ENCODE peak calls at places on chromosomes 1 and 21, in four cellular contexts. W, E, U and O are unnamed samples.

GRCh38 chr1:223401873-223402789 is 8.9 kb downstream of the CCDC185 start:
- DNase-seq in W (no peak), E (no peak), U (no peak), O (no peak)

GRCh38 chr1:116826818-116827606 is 72.8 kb downstream of the CD2 start:
- DNase-seq in W (no peak), E (no peak), U (no peak), O (no peak)

GRCh38 chr1:82321794-82322193 is 521.1 kb downstream of the ADGRL2 start:
- DNase-seq in W (no peak), E (no peak), U (no peak), O (no peak)

GRCh38 chr1:67675800-67676199 is 9.2 kb upstream of the GADD45A start:
- DNase-seq in W (no peak), E (no peak), U (no peak), O (no peak)

GRCh38 chr21:34673006-34673405 is 4.2 kb downstream of the CLIC6 start:
- DNase-seq in W (no peak), E (no peak), U (no peak), O (no peak)

GRCh38 chr1:21569820-21570527 is 60.8 kb downstream of the ALPL start:
- DNase-seq in W (no peak), E (no peak), U (no peak), O (no peak)

GRCh38 chr21:42586406-42586805 is 67.0 kb upstream of the PDE9A start:
- DNase-seq in W (no peak), E (no peak), U (no peak), O (peak; percentile 12)

GRCh38 chr1:164783778-164784555 is 225.0 kb downstream of the PBX1 start:
- DNase-seq in W (no peak), E (no peak), U (peak; percentile 27), O (no peak)

GRCh38 chr1:111730282-111730681 is 8.9 kb downstream of the INKA2 start:
- DNase-seq in W (no peak), E (no peak), U (no peak), O (no peak)

GRCh38 chr1:117147856-117148588 is 26.5 kb upstream of the TRIM45 start:
- DNase-seq in W (no peak), E (no peak), U (no peak), O (no peak)

GRCh38 chr1:99661780-99662179 is 15.9 kb downstream of the PALMD start:
- DNase-seq in W (no peak), E (no peak), U (no peak), O (no peak)

GRCh38 chr1:160219062-160219929 is 14.1 kb downstream of the PEA15 start:
- DNase-seq in W (peak; percentile 45), E (no peak), U (peak; percentile 73), O (no peak)

GRCh38 chr21:36428789-36429671 is 43.8 kb downstream of the CHAF1B start:
- DNase-seq in W (no peak), E (no peak), U (no peak), O (no peak)

GRCh38 chr1:6222644-6223043 is 13.1 kb downstream of the ICMT start:
- DNase-seq in W (no peak), E (no peak), U (no peak), O (no peak)

GRCh38 chr1:223836586-223836985 is 9.2 kb downstream of the TP53BP2 start:
- DNase-seq in W (no peak), E (no peak), U (no peak), O (no peak)

GRCh38 chr21:27787046-27787445 is 820.2 kb upstream of the ADAMTS5 start:
- DNase-seq in W (no peak), E (no peak), U (no peak), O (no peak)